ENCODE peak calls at places on chromosomes 7 and 10, in eight cellular contexts. One of them, this sample, is unnamed.

GRCh38 chr7:112484671-112485097 is 3.9 kb downstream of the LSMEM1 start:
- DNase-seq in fibroblast of mammary gland: peak; percentile 94
- DNase-seq in hepatocyte: peak; percentile 56
- DNase-seq in NCI-H1092 treated with DMSO at 0.1 percent for 48 hours: no peak
- DNase-seq in nephron progenitor cell: no peak
- DNase-seq in activated T-cell treated with anti-CD3 and anti-CD28 coated beads for 24 hours: no peak
- DNase-seq in T-helper 1 cell: no peak
- DNase-seq in CD8-positive, alpha-beta T cell: no peak
- DNase-seq in this sample: peak; percentile 9

GRCh38 chr7:102193806-102194205 is 92.9 kb upstream of the SH2B2 start:
- DNase-seq in fibroblast of mammary gland: peak; percentile 48
- DNase-seq in hepatocyte: peak; percentile 16
- DNase-seq in NCI-H1092 treated with DMSO at 0.1 percent for 48 hours: no peak
- DNase-seq in nephron progenitor cell: no peak
- DNase-seq in activated T-cell treated with anti-CD3 and anti-CD28 coated beads for 24 hours: no peak
- DNase-seq in T-helper 1 cell: no peak
- DNase-seq in CD8-positive, alpha-beta T cell: no peak
- DNase-seq in this sample: no peak

GRCh38 chr7:101232141-101232821 is 5.3 kb downstream of the CLDN15 start:
- DNase-seq in fibroblast of mammary gland: no peak
- DNase-seq in hepatocyte: peak; percentile 90
- DNase-seq in NCI-H1092 treated with DMSO at 0.1 percent for 48 hours: no peak
- DNase-seq in nephron progenitor cell: peak; percentile 70
- DNase-seq in activated T-cell treated with anti-CD3 and anti-CD28 coated beads for 24 hours: no peak
- DNase-seq in T-helper 1 cell: no peak
- DNase-seq in CD8-positive, alpha-beta T cell: no peak
- DNase-seq in this sample: no peak

GRCh38 chr7:83427929-83428328 is 221.0 kb downstream of the SEMA3E start:
- DNase-seq in fibroblast of mammary gland: no peak
- DNase-seq in hepatocyte: no peak
- DNase-seq in NCI-H1092 treated with DMSO at 0.1 percent for 48 hours: peak; percentile 15
- DNase-seq in nephron progenitor cell: no peak
- DNase-seq in activated T-cell treated with anti-CD3 and anti-CD28 coated beads for 24 hours: no peak
- DNase-seq in T-helper 1 cell: no peak
- DNase-seq in CD8-positive, alpha-beta T cell: no peak
- DNase-seq in this sample: no peak

GRCh38 chr7:88759956-88760515 is 536 bp downstream of the ZNF804B start:
- DNase-seq in fibroblast of mammary gland: no peak
- DNase-seq in hepatocyte: no peak
- DNase-seq in NCI-H1092 treated with DMSO at 0.1 percent for 48 hours: no peak
- DNase-seq in nephron progenitor cell: no peak
- DNase-seq in activated T-cell treated with anti-CD3 and anti-CD28 coated beads for 24 hours: no peak
- DNase-seq in T-helper 1 cell: no peak
- DNase-seq in CD8-positive, alpha-beta T cell: no peak
- DNase-seq in this sample: no peak

GRCh38 chr10:47421057-47421952 is 37.2 kb upstream of the ZNF488 start:
- DNase-seq in fibroblast of mammary gland: peak; percentile 57
- DNase-seq in hepatocyte: no peak
- DNase-seq in NCI-H1092 treated with DMSO at 0.1 percent for 48 hours: no peak
- DNase-seq in nephron progenitor cell: no peak
- DNase-seq in activated T-cell treated with anti-CD3 and anti-CD28 coated beads for 24 hours: no peak
- DNase-seq in T-helper 1 cell: no peak
- DNase-seq in CD8-positive, alpha-beta T cell: no peak
- DNase-seq in this sample: no peak

GRCh38 chr7:134502463-134502862 is 24.9 kb upstream of the AKR1B10 start:
- DNase-seq in fibroblast of mammary gland: peak; percentile 84
- DNase-seq in hepatocyte: no peak
- DNase-seq in NCI-H1092 treated with DMSO at 0.1 percent for 48 hours: no peak
- DNase-seq in nephron progenitor cell: no peak
- DNase-seq in activated T-cell treated with anti-CD3 and anti-CD28 coated beads for 24 hours: no peak
- DNase-seq in T-helper 1 cell: no peak
- DNase-seq in CD8-positive, alpha-beta T cell: no peak
- DNase-seq in this sample: no peak

GRCh38 chr7:150406565-150407421 is 27.7 kb downstream of the ZNF775 start:
- DNase-seq in fibroblast of mammary gland: no peak
- DNase-seq in hepatocyte: peak; percentile 39
- DNase-seq in NCI-H1092 treated with DMSO at 0.1 percent for 48 hours: no peak
- DNase-seq in nephron progenitor cell: no peak
- DNase-seq in activated T-cell treated with anti-CD3 and anti-CD28 coated beads for 24 hours: no peak
- DNase-seq in T-helper 1 cell: no peak
- DNase-seq in CD8-positive, alpha-beta T cell: no peak
- DNase-seq in this sample: peak; percentile 75

GRCh38 chr7:141649865-141650499 is 52.0 kb downstream of the DENND11 start:
- DNase-seq in fibroblast of mammary gland: peak; percentile 90
- DNase-seq in hepatocyte: peak; percentile 91
- DNase-seq in NCI-H1092 treated with DMSO at 0.1 percent for 48 hours: peak; percentile 88
- DNase-seq in nephron progenitor cell: peak; percentile 58
- DNase-seq in activated T-cell treated with anti-CD3 and anti-CD28 coated beads for 24 hours: no peak
- DNase-seq in T-helper 1 cell: no peak
- DNase-seq in CD8-positive, alpha-beta T cell: no peak
- DNase-seq in this sample: peak; percentile 28

GRCh38 chr7:76069238-76069638 is 21.3 kb downstream of the MDH2 start:
- DNase-seq in fibroblast of mammary gland: peak; percentile 95
- DNase-seq in hepatocyte: peak; percentile 77
- DNase-seq in NCI-H1092 treated with DMSO at 0.1 percent for 48 hours: no peak
- DNase-seq in nephron progenitor cell: no peak
- DNase-seq in activated T-cell treated with anti-CD3 and anti-CD28 coated beads for 24 hours: no peak
- DNase-seq in T-helper 1 cell: no peak
- DNase-seq in CD8-positive, alpha-beta T cell: no peak
- DNase-seq in this sample: no peak

GRCh38 chr7:50266893-50267386 is 37.6 kb upstream of the IKZF1 start:
- DNase-seq in fibroblast of mammary gland: no peak
- DNase-seq in hepatocyte: no peak
- DNase-seq in NCI-H1092 treated with DMSO at 0.1 percent for 48 hours: no peak
- DNase-seq in nephron progenitor cell: no peak
- DNase-seq in activated T-cell treated with anti-CD3 and anti-CD28 coated beads for 24 hours: peak; percentile 74
- DNase-seq in T-helper 1 cell: peak; percentile 48
- DNase-seq in CD8-positive, alpha-beta T cell: peak; percentile 88
- DNase-seq in this sample: peak; percentile 98

GRCh38 chr7:24346129-24346528 is 62.1 kb downstream of the NPY start:
- DNase-seq in fibroblast of mammary gland: no peak
- DNase-seq in hepatocyte: no peak
- DNase-seq in NCI-H1092 treated with DMSO at 0.1 percent for 48 hours: no peak
- DNase-seq in nephron progenitor cell: no peak
- DNase-seq in activated T-cell treated with anti-CD3 and anti-CD28 coated beads for 24 hours: no peak
- DNase-seq in T-helper 1 cell: no peak
- DNase-seq in CD8-positive, alpha-beta T cell: no peak
- DNase-seq in this sample: no peak

GRCh38 chr7:2668401-2668800 is 19.6 kb upstream of the AMZ1 start:
- DNase-seq in fibroblast of mammary gland: peak; percentile 68
- DNase-seq in hepatocyte: no peak
- DNase-seq in NCI-H1092 treated with DMSO at 0.1 percent for 48 hours: no peak
- DNase-seq in nephron progenitor cell: no peak
- DNase-seq in activated T-cell treated with anti-CD3 and anti-CD28 coated beads for 24 hours: no peak
- DNase-seq in T-helper 1 cell: no peak
- DNase-seq in CD8-positive, alpha-beta T cell: no peak
- DNase-seq in this sample: no peak

GRCh38 chr10:89341136-89341535 is 13.3 kb downstream of the IFIT3 start:
- DNase-seq in fibroblast of mammary gland: no peak
- DNase-seq in hepatocyte: no peak
- DNase-seq in NCI-H1092 treated with DMSO at 0.1 percent for 48 hours: no peak
- DNase-seq in nephron progenitor cell: no peak
- DNase-seq in activated T-cell treated with anti-CD3 and anti-CD28 coated beads for 24 hours: no peak
- DNase-seq in T-helper 1 cell: no peak
- DNase-seq in CD8-positive, alpha-beta T cell: no peak
- DNase-seq in this sample: no peak

GRCh38 chr7:13633857-13634256 is 355.6 kb downstream of the ETV1 start:
- DNase-seq in fibroblast of mammary gland: peak; percentile 31
- DNase-seq in hepatocyte: no peak
- DNase-seq in NCI-H1092 treated with DMSO at 0.1 percent for 48 hours: no peak
- DNase-seq in nephron progenitor cell: no peak
- DNase-seq in activated T-cell treated with anti-CD3 and anti-CD28 coated beads for 24 hours: no peak
- DNase-seq in T-helper 1 cell: no peak
- DNase-seq in CD8-positive, alpha-beta T cell: no peak
- DNase-seq in this sample: no peak

GRCh38 chr7:127317447-127317961 is 64.8 kb upstream of the GRM8 start:
- DNase-seq in fibroblast of mammary gland: peak; percentile 46
- DNase-seq in hepatocyte: no peak
- DNase-seq in NCI-H1092 treated with DMSO at 0.1 percent for 48 hours: no peak
- DNase-seq in nephron progenitor cell: no peak
- DNase-seq in activated T-cell treated with anti-CD3 and anti-CD28 coated beads for 24 hours: no peak
- DNase-seq in T-helper 1 cell: no peak
- DNase-seq in CD8-positive, alpha-beta T cell: no peak
- DNase-seq in this sample: no peak

GRCh38 chr10:110912374-110912773 is 6.6 kb downstream of the BBIP1 start:
- DNase-seq in fibroblast of mammary gland: peak; percentile 65
- DNase-seq in hepatocyte: no peak
- DNase-seq in NCI-H1092 treated with DMSO at 0.1 percent for 48 hours: no peak
- DNase-seq in nephron progenitor cell: no peak
- DNase-seq in activated T-cell treated with anti-CD3 and anti-CD28 coated beads for 24 hours: no peak
- DNase-seq in T-helper 1 cell: no peak
- DNase-seq in CD8-positive, alpha-beta T cell: no peak
- DNase-seq in this sample: no peak

GRCh38 chr7:1688542-1688941 is 18.5 kb downstream of the ELFN1 start:
- DNase-seq in fibroblast of mammary gland: no peak
- DNase-seq in hepatocyte: no peak
- DNase-seq in NCI-H1092 treated with DMSO at 0.1 percent for 48 hours: no peak
- DNase-seq in nephron progenitor cell: no peak
- DNase-seq in activated T-cell treated with anti-CD3 and anti-CD28 coated beads for 24 hours: no peak
- DNase-seq in T-helper 1 cell: no peak
- DNase-seq in CD8-positive, alpha-beta T cell: no peak
- DNase-seq in this sample: no peak

GRCh38 chr7:7201583-7202374 is 19.4 kb downstream of the C1GALT1 start:
- DNase-seq in fibroblast of mammary gland: no peak
- DNase-seq in hepatocyte: peak; percentile 34
- DNase-seq in NCI-H1092 treated with DMSO at 0.1 percent for 48 hours: no peak
- DNase-seq in nephron progenitor cell: peak; percentile 16
- DNase-seq in activated T-cell treated with anti-CD3 and anti-CD28 coated beads for 24 hours: peak; percentile 17
- DNase-seq in T-helper 1 cell: peak; percentile 20
- DNase-seq in CD8-positive, alpha-beta T cell: peak; percentile 70
- DNase-seq in this sample: peak; percentile 66

GRCh38 chr10:94006591-94007550 is 13.1 kb downstream of the PLCE1 start:
- DNase-seq in fibroblast of mammary gland: peak; percentile 76
- DNase-seq in hepatocyte: peak; percentile 76
- DNase-seq in NCI-H1092 treated with DMSO at 0.1 percent for 48 hours: no peak
- DNase-seq in nephron progenitor cell: no peak
- DNase-seq in activated T-cell treated with anti-CD3 and anti-CD28 coated beads for 24 hours: no peak
- DNase-seq in T-helper 1 cell: no peak
- DNase-seq in CD8-positive, alpha-beta T cell: no peak
- DNase-seq in this sample: no peak